ENCODE peak calls at places on chromosome 1, in seven cellular contexts. One of them, this sample, is unnamed.

GRCh38 chr1:203244776-203245175 is 15.3 kb upstream of the CHIT1 start:
- DNase-seq in posterior vena cava: no peak
- DNase-seq in naive thymus-derived CD4-positive, alpha-beta T cell: no peak
- DNase-seq in stimulated activated CD8-positive, alpha-beta memory T cell treated with anti-CD3 and anti-CD28 coated beads, Interleukin-4, amount 100 ng/mL, for 24 hours: no peak
- DNase-seq in PC-3: no peak
- DNase-seq in mucosa of gallbladder: no peak
- DNase-seq in activated CD4-positive, CD25-positive, alpha-beta regulatory T cell: no peak
- DNase-seq in this sample: no peak

GRCh38 chr1:21822349-21822748 is 10.3 kb downstream of the LDLRAD2 start:
- DNase-seq in activated CD4-positive, CD25-positive, alpha-beta regulatory T cell: no peak
- DNase-seq in PC-3: no peak
- DNase-seq in stimulated activated CD8-positive, alpha-beta memory T cell treated with anti-CD3 and anti-CD28 coated beads, Interleukin-4, amount 100 ng/mL, for 24 hours: no peak
- DNase-seq in naive thymus-derived CD4-positive, alpha-beta T cell: no peak
- DNase-seq in mucosa of gallbladder: no peak
- DNase-seq in posterior vena cava: no peak
- DNase-seq in this sample: no peak

GRCh38 chr1:209854196-209854595 is 26.4 kb downstream of the UTP25 start:
- DNase-seq in naive thymus-derived CD4-positive, alpha-beta T cell: no peak
- DNase-seq in posterior vena cava: no peak
- DNase-seq in activated CD4-positive, CD25-positive, alpha-beta regulatory T cell: no peak
- DNase-seq in mucosa of gallbladder: no peak
- DNase-seq in stimulated activated CD8-positive, alpha-beta memory T cell treated with anti-CD3 and anti-CD28 coated beads, Interleukin-4, amount 100 ng/mL, for 24 hours: no peak
- DNase-seq in PC-3: no peak
- DNase-seq in this sample: no peak

GRCh38 chr1:214021321-214021720 is 33.5 kb downstream of the PROX1 start:
- DNase-seq in naive thymus-derived CD4-positive, alpha-beta T cell: no peak
- DNase-seq in PC-3: no peak
- DNase-seq in mucosa of gallbladder: no peak
- DNase-seq in posterior vena cava: no peak
- DNase-seq in stimulated activated CD8-positive, alpha-beta memory T cell treated with anti-CD3 and anti-CD28 coated beads, Interleukin-4, amount 100 ng/mL, for 24 hours: no peak
- DNase-seq in activated CD4-positive, CD25-positive, alpha-beta regulatory T cell: no peak
- DNase-seq in this sample: no peak

GRCh38 chr1:10634428-10635384 is 160.0 kb downstream of the PEX14 start:
- DNase-seq in mucosa of gallbladder: no peak
- DNase-seq in naive thymus-derived CD4-positive, alpha-beta T cell: no peak
- DNase-seq in posterior vena cava: no peak
- DNase-seq in stimulated activated CD8-positive, alpha-beta memory T cell treated with anti-CD3 and anti-CD28 coated beads, Interleukin-4, amount 100 ng/mL, for 24 hours: no peak
- DNase-seq in activated CD4-positive, CD25-positive, alpha-beta regulatory T cell: no peak
- DNase-seq in PC-3: peak
- DNase-seq in this sample: no peak

GRCh38 chr1:246580497-246581047 is 14.3 kb downstream of the CNST start:
- DNase-seq in naive thymus-derived CD4-positive, alpha-beta T cell: no peak
- DNase-seq in posterior vena cava: no peak
- DNase-seq in PC-3: no peak
- DNase-seq in mucosa of gallbladder: no peak
- DNase-seq in activated CD4-positive, CD25-positive, alpha-beta regulatory T cell: no peak
- DNase-seq in stimulated activated CD8-positive, alpha-beta memory T cell treated with anti-CD3 and anti-CD28 coated beads, Interleukin-4, amount 100 ng/mL, for 24 hours: no peak
- DNase-seq in this sample: no peak

GRCh38 chr1:89938171-89939055 is 56.5 kb upstream of the ZNF326 start:
- DNase-seq in mucosa of gallbladder: no peak
- DNase-seq in stimulated activated CD8-positive, alpha-beta memory T cell treated with anti-CD3 and anti-CD28 coated beads, Interleukin-4, amount 100 ng/mL, for 24 hours: no peak
- DNase-seq in naive thymus-derived CD4-positive, alpha-beta T cell: no peak
- DNase-seq in PC-3: peak
- DNase-seq in posterior vena cava: no peak
- DNase-seq in activated CD4-positive, CD25-positive, alpha-beta regulatory T cell: no peak
- DNase-seq in this sample: no peak

GRCh38 chr1:233844697-233845096 is 59.8 kb upstream of the SLC35F3 start:
- DNase-seq in posterior vena cava: no peak
- DNase-seq in stimulated activated CD8-positive, alpha-beta memory T cell treated with anti-CD3 and anti-CD28 coated beads, Interleukin-4, amount 100 ng/mL, for 24 hours: no peak
- DNase-seq in naive thymus-derived CD4-positive, alpha-beta T cell: no peak
- DNase-seq in PC-3: no peak
- DNase-seq in mucosa of gallbladder: no peak
- DNase-seq in activated CD4-positive, CD25-positive, alpha-beta regulatory T cell: no peak
- DNase-seq in this sample: no peak

GRCh38 chr1:6378096-6378746 is 15.3 kb downstream of the ACOT7 start:
- DNase-seq in stimulated activated CD8-positive, alpha-beta memory T cell treated with anti-CD3 and anti-CD28 coated beads, Interleukin-4, amount 100 ng/mL, for 24 hours: no peak
- DNase-seq in activated CD4-positive, CD25-positive, alpha-beta regulatory T cell: no peak
- DNase-seq in mucosa of gallbladder: no peak
- DNase-seq in PC-3: no peak
- DNase-seq in posterior vena cava: no peak
- DNase-seq in naive thymus-derived CD4-positive, alpha-beta T cell: no peak
- DNase-seq in this sample: no peak

GRCh38 chr1:40782371-40782956 is 1.1 kb upstream of the KCNQ4 start:
- DNase-seq in mucosa of gallbladder: peak
- DNase-seq in PC-3: no peak
- DNase-seq in naive thymus-derived CD4-positive, alpha-beta T cell: no peak
- DNase-seq in posterior vena cava: peak
- DNase-seq in activated CD4-positive, CD25-positive, alpha-beta regulatory T cell: no peak
- DNase-seq in stimulated activated CD8-positive, alpha-beta memory T cell treated with anti-CD3 and anti-CD28 coated beads, Interleukin-4, amount 100 ng/mL, for 24 hours: no peak
- DNase-seq in this sample: no peak

GRCh38 chr1:156160744-156161181 is 7.4 kb downstream of the SEMA4A start:
- DNase-seq in PC-3: no peak
- DNase-seq in stimulated activated CD8-positive, alpha-beta memory T cell treated with anti-CD3 and anti-CD28 coated beads, Interleukin-4, amount 100 ng/mL, for 24 hours: peak
- DNase-seq in naive thymus-derived CD4-positive, alpha-beta T cell: peak
- DNase-seq in activated CD4-positive, CD25-positive, alpha-beta regulatory T cell: peak
- DNase-seq in mucosa of gallbladder: peak
- DNase-seq in posterior vena cava: peak
- DNase-seq in this sample: no peak

GRCh38 chr1:19054216-19054615 is 97.7 kb upstream of the IFFO2 start:
- DNase-seq in PC-3: no peak
- DNase-seq in naive thymus-derived CD4-positive, alpha-beta T cell: no peak
- DNase-seq in stimulated activated CD8-positive, alpha-beta memory T cell treated with anti-CD3 and anti-CD28 coated beads, Interleukin-4, amount 100 ng/mL, for 24 hours: no peak
- DNase-seq in mucosa of gallbladder: no peak
- DNase-seq in activated CD4-positive, CD25-positive, alpha-beta regulatory T cell: no peak
- DNase-seq in posterior vena cava: no peak
- DNase-seq in this sample: no peak

GRCh38 chr1:162165528-162165927 is 96.0 kb downstream of the NOS1AP start:
- DNase-seq in mucosa of gallbladder: no peak
- DNase-seq in activated CD4-positive, CD25-positive, alpha-beta regulatory T cell: no peak
- DNase-seq in PC-3: peak
- DNase-seq in naive thymus-derived CD4-positive, alpha-beta T cell: no peak
- DNase-seq in posterior vena cava: no peak
- DNase-seq in stimulated activated CD8-positive, alpha-beta memory T cell treated with anti-CD3 and anti-CD28 coated beads, Interleukin-4, amount 100 ng/mL, for 24 hours: no peak
- DNase-seq in this sample: no peak

GRCh38 chr1:32774950-32775634 is 42.1 kb downstream of the YARS1 start:
- DNase-seq in mucosa of gallbladder: no peak
- DNase-seq in naive thymus-derived CD4-positive, alpha-beta T cell: no peak
- DNase-seq in stimulated activated CD8-positive, alpha-beta memory T cell treated with anti-CD3 and anti-CD28 coated beads, Interleukin-4, amount 100 ng/mL, for 24 hours: no peak
- DNase-seq in activated CD4-positive, CD25-positive, alpha-beta regulatory T cell: no peak
- DNase-seq in PC-3: peak
- DNase-seq in posterior vena cava: peak
- DNase-seq in this sample: no peak

GRCh38 chr1:50659107-50659628 is 235.9 kb upstream of the DMRTA2 start:
- DNase-seq in posterior vena cava: no peak
- DNase-seq in PC-3: no peak
- DNase-seq in naive thymus-derived CD4-positive, alpha-beta T cell: no peak
- DNase-seq in mucosa of gallbladder: no peak
- DNase-seq in stimulated activated CD8-positive, alpha-beta memory T cell treated with anti-CD3 and anti-CD28 coated beads, Interleukin-4, amount 100 ng/mL, for 24 hours: no peak
- DNase-seq in activated CD4-positive, CD25-positive, alpha-beta regulatory T cell: no peak
- DNase-seq in this sample: no peak

GRCh38 chr1:1322952-1323351 is 1.5 kb downstream of the INTS11 start:
- DNase-seq in PC-3: no peak
- DNase-seq in mucosa of gallbladder: no peak
- DNase-seq in activated CD4-positive, CD25-positive, alpha-beta regulatory T cell: no peak
- DNase-seq in stimulated activated CD8-positive, alpha-beta memory T cell treated with anti-CD3 and anti-CD28 coated beads, Interleukin-4, amount 100 ng/mL, for 24 hours: no peak
- DNase-seq in posterior vena cava: no peak
- DNase-seq in naive thymus-derived CD4-positive, alpha-beta T cell: no peak
- DNase-seq in this sample: no peak

GRCh38 chr1:75520862-75521261 is 90.1 kb downstream of the SLC44A5 start:
- DNase-seq in activated CD4-positive, CD25-positive, alpha-beta regulatory T cell: no peak
- DNase-seq in posterior vena cava: no peak
- DNase-seq in stimulated activated CD8-positive, alpha-beta memory T cell treated with anti-CD3 and anti-CD28 coated beads, Interleukin-4, amount 100 ng/mL, for 24 hours: no peak
- DNase-seq in PC-3: no peak
- DNase-seq in naive thymus-derived CD4-positive, alpha-beta T cell: no peak
- DNase-seq in mucosa of gallbladder: no peak
- DNase-seq in this sample: no peak

GRCh38 chr1:153677718-153678518 is 570 bp upstream of the NPR1 start:
- DNase-seq in activated CD4-positive, CD25-positive, alpha-beta regulatory T cell: peak
- DNase-seq in stimulated activated CD8-positive, alpha-beta memory T cell treated with anti-CD3 and anti-CD28 coated beads, Interleukin-4, amount 100 ng/mL, for 24 hours: peak
- DNase-seq in mucosa of gallbladder: peak
- DNase-seq in naive thymus-derived CD4-positive, alpha-beta T cell: no peak
- DNase-seq in PC-3: peak
- DNase-seq in posterior vena cava: no peak
- DNase-seq in this sample: peak

GRCh38 chr1:209653915-209654351 is 1.7 kb upstream of the LAMB3 start:
- DNase-seq in naive thymus-derived CD4-positive, alpha-beta T cell: no peak
- DNase-seq in activated CD4-positive, CD25-positive, alpha-beta regulatory T cell: no peak
- DNase-seq in stimulated activated CD8-positive, alpha-beta memory T cell treated with anti-CD3 and anti-CD28 coated beads, Interleukin-4, amount 100 ng/mL, for 24 hours: no peak
- DNase-seq in mucosa of gallbladder: peak
- DNase-seq in posterior vena cava: no peak
- DNase-seq in PC-3: no peak
- DNase-seq in this sample: no peak

GRCh38 chr1:20400341-20401177 is 85.5 kb downstream of the CAMK2N1 start:
- DNase-seq in posterior vena cava: no peak
- DNase-seq in PC-3: no peak
- DNase-seq in activated CD4-positive, CD25-positive, alpha-beta regulatory T cell: no peak
- DNase-seq in stimulated activated CD8-positive, alpha-beta memory T cell treated with anti-CD3 and anti-CD28 coated beads, Interleukin-4, amount 100 ng/mL, for 24 hours: no peak
- DNase-seq in mucosa of gallbladder: no peak
- DNase-seq in naive thymus-derived CD4-positive, alpha-beta T cell: no peak
- DNase-seq in this sample: no peak